ENCODE peak calls at places on chromosomes 16 and 17, in seven cellular contexts. M, C, P, R, F, D and I are unnamed samples.

GRCh38 chr17:74008196-74008595 is 195.3 kb upstream of the RPL38 start:
- DNase-seq in C (no peak), M (no peak), D (no peak), P (no peak), R (peak), F (peak), I (no peak)

GRCh38 chr17:52143536-52143935 is 15.0 kb downstream of the CA10 start:
- DNase-seq in C (no peak), M (no peak), D (no peak), R (peak), P (no peak), F (no peak), I (no peak)

GRCh38 chr16:88770459-88771293 is 14.3 kb downstream of the PIEZO1 start:
- DNase-seq in P (peak), M (peak), F (peak), R (peak), D (peak), C (peak), I (no peak)

GRCh38 chr17:50271173-50271750 is 3.0 kb upstream of the TMEM92 start:
- DNase-seq in D (no peak), C (no peak), F (peak), P (peak), R (no peak), M (no peak), I (no peak)

GRCh38 chr17:39639566-39640458 is 2.9 kb downstream of the STARD3 start:
- DNase-seq in M (no peak), C (no peak), D (no peak), P (no peak), F (peak), R (no peak), I (no peak)

GRCh38 chr17:42409467-42410351 is 13.3 kb downstream of the CAVIN1 start:
- DNase-seq in P (no peak), F (peak), R (no peak), D (peak), C (no peak), M (no peak), I (peak)

GRCh38 chr17:62869885-62870580 is 61.9 kb upstream of the MARCHF10 start:
- DNase-seq in F (peak), D (no peak), C (peak), R (peak), P (no peak), M (no peak), I (no peak)

GRCh38 chr17:75970011-75970523 is 8.9 kb downstream of the ACOX1 start:
- DNase-seq in D (peak), P (no peak), R (no peak), C (no peak), F (peak), M (no peak), I (no peak)

GRCh38 chr17:12620200-12620720 is 45.4 kb upstream of the MYOCD start:
- DNase-seq in P (no peak), R (peak), F (peak), M (no peak), D (no peak), C (no peak), I (no peak)

GRCh38 chr17:78779848-78780247 is 2.2 kb downstream of the CYTH1 start:
- DNase-seq in F (no peak), R (peak), P (peak), M (no peak), C (no peak), D (no peak), I (no peak)
- H3K4me3 ChIP-seq in F (no peak), R (no peak), P (no peak), M (no peak), C (no peak), D (no peak), I (no peak)

GRCh38 chr16:58494981-58495860 is 4.7 kb upstream of the NDRG4 start:
- DNase-seq in D (peak), F (peak), M (peak), P (peak), R (peak), C (peak), I (peak)
- TF ChIP-seq CTCF in D (peak), F (peak), M (no peak), P (no peak), R (peak), C (peak), I (peak)

DNA sequence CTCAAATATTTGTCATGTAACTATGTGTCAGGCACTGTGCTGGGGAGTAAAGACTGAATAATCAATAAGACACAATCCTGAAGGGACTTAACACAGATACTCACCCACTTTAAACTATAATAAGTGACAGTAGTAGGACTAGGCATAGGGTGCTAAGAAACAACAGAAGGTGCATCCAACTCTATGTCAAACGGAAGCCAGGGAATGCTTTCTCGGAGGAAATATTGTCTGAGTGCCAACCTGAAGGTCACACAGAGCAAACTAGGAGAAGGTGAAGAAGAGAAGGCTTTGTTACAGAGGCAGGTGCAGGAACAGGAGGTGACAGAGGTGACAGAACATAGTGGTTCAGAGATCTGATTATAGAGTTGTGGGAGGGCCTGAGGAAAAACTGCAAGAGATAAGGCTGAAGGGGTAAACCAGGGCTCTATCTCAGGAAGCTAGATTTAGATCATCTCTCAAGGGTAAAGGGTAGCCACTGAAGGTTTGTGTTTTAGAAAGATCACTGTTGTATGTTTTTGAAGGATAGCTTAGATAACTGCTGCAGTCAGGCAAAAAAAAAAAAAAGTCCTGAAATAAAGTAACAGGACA is 85.4 kb upstream of the NETO2 start:
- DNase-seq in F (no peak), R (no peak), D (peak), M (no peak), P (no peak), C (no peak), I (no peak)
- H3K4me3 ChIP-seq in F (no peak), R (no peak), D (no peak), M (no peak), P (no peak), C (no peak), I (no peak)

GRCh38 chr17:70810609-70811008 is 641.3 kb downstream of the KCNJ2 start:
- DNase-seq in R (no peak), C (no peak), M (no peak), P (no peak), D (no peak), F (no peak), I (no peak)

GRCh38 chr17:70804161-70804560 is 634.8 kb downstream of the KCNJ2 start:
- DNase-seq in R (no peak), F (peak), P (no peak), D (no peak), C (no peak), M (no peak), I (no peak)

GRCh38 chr17:70808596-70808995 is 639.3 kb downstream of the KCNJ2 start:
- DNase-seq in F (no peak), D (no peak), M (no peak), R (peak), P (no peak), C (peak), I (no peak)
- TF ChIP-seq CTCF in F (peak), D (no peak), M (no peak), R (peak), P (peak), C (peak), I (no peak)

DNA sequence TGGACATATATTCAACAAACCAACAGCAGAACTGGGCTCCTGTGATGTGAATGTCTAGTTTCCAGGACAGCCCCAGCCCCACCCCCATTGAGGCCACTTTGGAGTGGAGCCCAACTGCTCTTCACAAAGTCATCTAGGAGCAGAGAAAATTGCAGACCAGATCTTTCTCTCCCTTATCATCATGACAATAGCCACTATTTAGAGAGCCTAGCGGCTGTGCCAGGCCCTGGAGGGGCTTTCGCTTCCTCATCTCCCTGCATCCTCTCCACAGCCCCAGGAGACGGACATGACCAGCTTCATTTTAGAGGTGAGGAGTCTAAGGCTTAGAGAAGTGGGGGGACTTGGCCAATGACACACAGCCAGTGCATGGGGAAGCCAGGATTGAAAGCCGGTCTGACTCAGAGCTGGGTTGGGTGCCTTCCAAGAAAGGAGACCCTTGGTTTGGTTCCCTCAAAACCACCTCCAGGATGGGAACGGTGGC is 1.4 kb downstream of the PRSS8 start:
- DNase-seq in P (peak), R (no peak), C (peak), F (peak), D (no peak), M (peak), I (no peak)
- H3K4me3 ChIP-seq in P (peak), R (peak), C (peak), F (no peak), D (no peak), M (peak), I (no peak)

GRCh38 chr17:45246861-45247428 is 14.9 kb downstream of the SPATA32 start:
- DNase-seq in P (no peak), R (peak), M (no peak), F (no peak), D (peak), C (peak), I (no peak)
- TF ChIP-seq CTCF in P (peak), R (peak), M (no peak), F (peak), D (peak), C (peak), I (peak)